ENCODE peak calls at places on chromosomes 13 and 19, in five cellular contexts. H is GM23248, P is tibial nerve, Y is PC-3, R is esophagus squamous epithelium. B is an unnamed sample. For H3K4me1 and H3K9me3, the result is how much of the 10 kb centered on the place peaks cover.

GRCh38 chr19:54069482-54069881 is 5.8 kb upstream of the VSTM1 start:
- DNase-seq in H (no peak), P (no peak), Y (no peak), R (no peak), B (no peak)

GRCh38 chr13:109146912-109147624 is 517.7 kb downstream of the MYO16 start:
- DNase-seq in H (peak), P (no peak), Y (peak), R (no peak), B (no peak)

GRCh38 chr13:23557733-23558132 is 12.5 kb upstream of the TNFRSF19 start:
- DNase-seq in H (no peak), P (no peak), Y (no peak), R (no peak), B (no peak)

GRCh38 chr13:102838982-102839381 is 6.8 kb upstream of the ERCC5 start:
- DNase-seq in H (peak), P (no peak), Y (no peak), R (no peak), B (no peak)

GRCh38 chr13:43085545-43085944 is 62.2 kb downstream of the DNAJC15 start:
- DNase-seq in H (peak), P (no peak), Y (peak), R (no peak), B (peak)

GRCh38 chr19:3275583-3276340 is 51.3 kb downstream of the CELF5 start:
- DNase-seq in H (peak), P (peak), Y (peak), R (no peak), B (peak)

GRCh38 chr19:38975214-38975860 is at the start of gene FBXO17:
- DNase-seq in H (peak), P (peak), Y (no peak), R (no peak), B (peak)

GRCh38 chr19:11737964-11738745 is 591 bp downstream of the ZNF823 start:
- DNase-seq in H (peak), P (no peak), Y (peak), R (no peak), B (no peak)

GRCh38 chr13:26693749-26694463 is 66.7 kb downstream of the GPR12 start:
- DNase-seq in H (no peak), P (no peak), Y (no peak), R (no peak), B (no peak)

GRCh38 chr13:71417205-71417604 is 449.8 kb downstream of the DACH1 start:
- DNase-seq in H (no peak), P (no peak), Y (peak), R (no peak), B (no peak)

GRCh38 chr13:97282705-97283104 is 60.6 kb downstream of the MBNL2 start:
- DNase-seq in H (peak), P (no peak), Y (no peak), R (no peak), B (no peak)

GRCh38 chr19:30112666-30113065 is 170.6 kb downstream of the URI1 start:
- DNase-seq in H (no peak), P (no peak), Y (no peak), R (no peak), B (no peak)

GRCh38 chr19:47729799-47730520 is 15.4 kb upstream of the NOP53 start:
- DNase-seq in H (peak), P (peak), Y (peak), R (no peak), B (peak)

GRCh38 chr19:1057185-1057857 is 9.6 kb upstream of the ARHGAP45 start:
- DNase-seq in H (peak), P (no peak), Y (peak), R (no peak), B (no peak)

GRCh38 chr13:21164631-21165030 is 11.7 kb downstream of the SKA3 start:
- DNase-seq in H (peak), P (no peak), Y (peak), R (no peak), B (no peak)

GRCh38 chr13:74771964-74772363 is 637.8 kb upstream of the KLF12 start:
- DNase-seq in H (peak), P (no peak), Y (peak), R (no peak), B (peak)

GRCh38 chr13:27476943-27477681 is 26.7 kb upstream of the MTIF3 start:
- DNase-seq in H (peak), P (no peak), Y (peak), R (no peak), B (peak)

GRCh38 chr13:113027095-113027494 is 58.1 kb downstream of the MCF2L start:
- DNase-seq in H (no peak), P (no peak), Y (no peak), R (no peak), B (no peak)

GRCh38 chr19:45638930-45639729 is at the start of gene EML2:
- DNase-seq in H (peak), P (peak), Y (peak), R (no peak), B (peak)

GRCh38 chr13:103960011-103960410 is 893.8 kb upstream of the SLC10A2 start:
- DNase-seq in H (no peak), P (no peak), Y (no peak), R (no peak), B (no peak)

GRCh38 chr13:74074723-74075122 is 59.5 kb downstream of the KLF12 start:
- DNase-seq in H (peak), P (no peak), Y (peak), R (no peak), B (no peak)

GRCh38 chr13:48356750-48357149 is 53.2 kb downstream of the RB1 start:
- DNase-seq in H (no peak), P (no peak), Y (no peak), R (no peak), B (no peak)

GRCh38 chr19:49954933-49955332 is 6.0 kb downstream of the SIGLEC11 start:
- DNase-seq in H (no peak), P (no peak), Y (no peak), R (no peak), B (no peak)

GRCh38 chr13:106083620-106084350 is 451.7 kb downstream of the EFNB2 start:
- DNase-seq in H (peak), P (no peak), Y (peak), R (no peak), B (peak)

GRCh38 chr19:49528211-49528771 is 488 bp downstream of the RCN3 start:
- DNase-seq in H (peak), P (no peak), Y (no peak), R (no peak), B (peak)

GRCh38 chr19:50333737-50334617 is 4.8 kb upstream of the KCNC3 start:
- DNase-seq in H (peak), P (peak), Y (peak), R (no peak), B (peak)

GRCh38 chr13:100789968-100790367 is 115.4 kb upstream of the TMTC4 start:
- DNase-seq in H (peak), P (no peak), Y (no peak), R (no peak), B (no peak)

GRCh38 chr19:49205114-49205513 is 47.5 kb downstream of the TRPM4 start:
- DNase-seq in H (no peak), P (no peak), Y (no peak), R (no peak), B (no peak)

GRCh38 chr19:46147791-46148288 is at the start of gene IGFL2:
- DNase-seq in H (peak), P (no peak), Y (peak), R (no peak), B (no peak)

GRCh38 chr13:36549126-36549702 is 116.9 kb downstream of the CCNA1 start:
- DNase-seq in H (no peak), P (no peak), Y (no peak), R (no peak), B (no peak)

GRCh38 chr19:49473868-49474544 is at the start of gene FLT3LG:
- DNase-seq in H (peak), P (peak), Y (peak), R (no peak), B (peak)

GRCh38 chr13:111534646-111535461 is 214.4 kb downstream of the TEX29 start:
- DNase-seq in H (no peak), P (no peak), Y (no peak), R (no peak), B (no peak)

GRCh38 chr13:40706439-40706838 is 40.0 kb upstream of the FOXO1 start:
- DNase-seq in H (no peak), P (no peak), Y (no peak), R (no peak), B (no peak)

GRCh38 chr19:39409207-39409885 is 2.7 kb downstream of the ZFP36 start:
- DNase-seq in H (peak), P (peak), Y (peak), R (peak), B (peak)

GRCh38 chr13:60012503-60012902 is 151.2 kb downstream of the DIAPH3 start:
- DNase-seq in H (no peak), P (no peak), Y (peak), R (no peak), B (no peak)

GRCh38 chr19:670609-671075 is 5.5 kb upstream of the FSTL3 start:
- DNase-seq in H (peak), P (no peak), Y (no peak), R (no peak), B (peak)

GRCh38 chr13:75514080-75515040 is 23.3 kb downstream of the COMMD6 start:
- DNase-seq in H (peak), P (no peak), Y (no peak), R (no peak), B (no peak)

GRCh38 chr19:44796701-44797115 is 12.2 kb upstream of the BCAM start:
- DNase-seq in H (no peak), P (no peak), Y (peak), R (no peak), B (peak)

GRCh38 chr13:75770164-75771145 is 134.3 kb downstream of the LMO7 start:
- DNase-seq in H (peak), P (no peak), Y (no peak), R (no peak), B (no peak)

GRCh38 chr13:36820222-36820621 is 1.2 kb downstream of the RFXAP start:
- DNase-seq in H (peak), P (no peak), Y (no peak), R (no peak), B (no peak)

GRCh38 chr13:110236831-110237261 is 70.1 kb downstream of the COL4A1 start:
- DNase-seq in H (no peak), P (no peak), Y (no peak), R (no peak), B (no peak)
- H3K4me1 ChIP-seq in H (under half), P (under half), Y (under half), R (half or more), B (under half)

DNA sequence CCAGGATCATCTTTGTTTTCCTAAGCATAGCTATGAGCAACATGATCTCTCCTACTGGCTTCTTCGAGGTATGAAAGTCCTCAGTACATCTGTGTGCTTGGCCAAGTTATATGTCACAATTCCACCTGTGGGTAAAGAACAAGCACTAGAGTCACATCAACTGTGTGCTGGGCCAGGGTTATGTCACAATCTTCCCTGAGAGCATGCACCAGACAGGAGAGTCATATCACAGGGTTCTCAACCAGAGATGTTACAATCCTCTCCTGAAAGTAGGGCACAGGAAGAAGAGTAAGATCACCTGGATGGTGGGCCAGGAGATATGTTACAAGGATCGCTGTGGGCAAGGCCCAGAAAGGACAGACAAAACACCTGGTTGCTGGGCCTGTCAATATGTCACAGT is 143.7 kb downstream of the ZNF675 start:
- DNase-seq in H (no peak), P (no peak), Y (no peak), R (no peak), B (no peak)
- H3K9me3 ChIP-seq in H (under half), P (under half), Y (under half), R (under half), B (under half)

DNA sequence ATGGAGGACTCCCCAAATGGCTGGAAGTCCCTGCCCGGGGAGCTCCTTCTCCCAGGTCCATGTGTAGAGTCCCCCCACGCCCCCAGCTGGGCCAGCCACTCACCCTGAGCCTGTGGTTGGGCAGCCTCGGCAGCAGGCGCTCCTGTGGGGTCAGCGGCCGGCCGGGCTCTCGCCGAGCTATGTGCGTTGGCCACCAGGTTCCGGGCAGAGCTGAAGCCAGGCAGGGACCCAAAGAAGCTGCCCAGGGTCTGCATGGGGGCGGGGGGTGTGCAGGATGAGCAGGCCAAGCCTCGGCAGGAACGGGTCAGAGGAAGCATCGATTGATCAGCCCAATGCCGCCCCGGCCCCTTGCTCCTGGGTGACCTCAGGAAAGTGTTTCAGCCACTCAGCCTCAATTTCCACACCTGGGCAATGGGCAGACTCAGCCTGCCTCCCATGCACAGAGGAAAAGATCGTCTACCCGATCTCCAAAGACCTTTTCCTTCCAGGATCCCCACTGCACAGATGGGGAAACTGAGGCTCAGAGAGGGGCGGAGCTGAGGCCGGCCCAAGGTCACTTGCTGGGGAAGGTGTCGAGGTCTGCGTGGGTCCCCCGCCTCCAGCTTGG is 732 bp downstream of the PLIN4 start:
- DNase-seq in H (no peak), P (no peak), Y (no peak), R (no peak), B (no peak)
- H3K4me1 ChIP-seq in H (under half), P (under half), Y (under half), R (under half), B (under half)

DNA sequence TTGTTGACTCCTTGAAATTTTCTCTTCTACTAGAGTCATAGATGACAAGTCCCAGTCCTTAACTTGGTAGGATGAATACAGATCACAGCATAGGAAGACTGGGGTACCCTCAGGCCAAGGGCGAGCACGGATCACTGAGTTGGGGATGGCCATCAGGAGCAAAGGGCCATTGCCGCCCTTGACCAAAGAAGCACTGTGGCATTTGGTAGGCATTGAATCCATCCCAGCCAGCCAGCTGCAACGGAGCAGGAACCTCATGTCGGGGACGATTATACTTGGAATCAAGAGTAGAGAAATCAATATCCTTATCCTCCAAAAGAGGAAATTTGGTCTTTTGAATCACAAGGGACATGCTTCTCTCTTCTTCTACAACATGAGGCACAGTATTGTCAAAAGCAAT is 50.1 kb upstream of the ZNF573 start:
- DNase-seq in H (no peak), P (no peak), Y (no peak), R (no peak), B (no peak)
- H3K9me3 ChIP-seq in H (under half), P (under half), Y (under half), R (half or more), B (under half)

GRCh38 chr13:99506632-99507031 is 5.4 kb downstream of the TM9SF2 start:
- DNase-seq in H (no peak), P (no peak), Y (no peak), R (no peak), B (no peak)
- H3K4me1 ChIP-seq in H (under half), P (under half), Y (under half), R (half or more), B (under half)

DNA sequence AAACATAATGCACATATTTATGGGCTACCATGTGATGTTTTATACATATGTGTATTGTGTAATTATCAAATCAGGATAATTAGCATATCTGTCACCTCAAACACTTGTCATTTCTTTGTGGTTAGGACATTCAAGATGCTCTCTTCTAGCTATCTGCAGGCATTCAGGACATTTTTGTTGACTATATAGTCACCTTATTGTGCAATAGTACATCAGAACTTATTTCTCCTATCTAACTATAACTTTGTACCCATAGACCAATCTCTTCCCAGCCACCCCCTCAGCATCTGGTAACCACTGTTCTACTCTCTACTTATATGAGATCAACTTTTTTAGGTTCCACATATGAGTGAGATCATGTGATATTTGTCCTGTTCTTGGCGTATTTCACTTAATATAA is 20.3 kb downstream of the ZNF420 start:
- DNase-seq in H (no peak), P (no peak), Y (no peak), R (no peak), B (no peak)
- H3K9me3 ChIP-seq in H (under half), P (under half), Y (under half), R (half or more), B (under half)

GRCh38 chr19:5950744-5951143 is 27.2 kb downstream of the RANBP3 start:
- DNase-seq in H (no peak), P (no peak), Y (no peak), R (no peak), B (no peak)
- H3K4me1 ChIP-seq in H (under half), P (under half), Y (under half), R (half or more), B (under half)

DNA sequence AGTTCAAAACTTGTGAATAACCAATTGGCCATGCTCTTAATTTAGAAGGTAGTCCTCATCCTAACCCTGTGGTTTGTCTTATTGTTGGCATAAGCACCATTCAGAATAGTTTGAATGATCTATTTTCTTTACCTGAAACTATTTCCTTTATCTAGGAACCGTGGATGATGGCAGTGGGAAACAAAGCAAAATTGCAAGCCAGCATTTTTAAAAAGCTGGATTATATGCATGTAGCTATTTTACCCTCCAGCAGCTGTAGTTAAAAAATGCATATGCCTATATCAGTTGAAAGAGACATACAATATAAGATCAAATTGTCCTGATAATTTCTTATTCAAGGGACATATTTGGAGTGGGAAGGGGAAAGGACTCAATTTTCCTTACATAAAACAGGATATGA is 19.3 kb downstream of the ZNF613 start:
- DNase-seq in H (no peak), P (no peak), Y (no peak), R (no peak), B (no peak)
- H3K9me3 ChIP-seq in H (under half), P (under half), Y (half or more), R (half or more), B (under half)

DNA sequence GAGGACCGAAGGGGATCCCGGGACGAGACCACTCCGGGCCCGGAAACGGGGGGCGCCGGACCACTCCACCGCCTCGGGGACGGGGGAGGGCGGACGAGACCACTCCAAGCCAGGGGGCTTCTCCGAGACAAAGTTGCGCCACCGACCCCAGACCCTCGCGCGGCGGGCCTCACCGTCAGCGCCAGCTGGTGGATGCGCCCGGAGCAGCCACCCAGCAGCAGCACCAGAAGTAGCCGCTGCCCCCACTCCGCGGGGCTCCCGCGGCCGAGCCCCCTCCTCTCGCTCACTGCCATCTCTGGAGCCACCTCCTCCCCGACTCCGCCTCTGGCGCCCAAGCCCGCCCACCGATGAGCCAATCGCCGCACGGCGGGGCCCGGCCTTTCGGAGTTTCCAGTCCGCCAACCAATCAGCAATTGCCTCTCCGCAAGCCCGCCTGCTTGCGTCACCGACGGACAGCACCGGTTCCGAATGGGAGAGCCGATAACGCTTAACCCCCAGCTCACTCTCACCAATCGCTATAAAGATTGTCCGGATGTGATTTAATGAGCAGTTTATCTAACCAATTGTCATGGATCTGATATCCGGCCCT is at the start of gene GPR108:
- DNase-seq in H (peak), P (peak), Y (peak), R (peak), B (peak)
- H3K4me1 ChIP-seq in H (under half), P (under half), Y (under half), R (half or more), B (under half)

B was measured in osteoblast.